ENCODE peak calls at places on chromosomes 3 and 15, in nine cellular contexts. K is stimulated activated CD8-positive, alpha-beta memory T cell treated with anti-CD3 and anti-CD28 coated beads, Interleukin-15, amount 100 ng/mL, for 48 hours; F is frontal cortex; P is MCF 10A; Y is GM23248; H is T-helper 9 cell; N is SJSA1; I is endothelial cell; E is AG20443. A is an unnamed sample.
A peak's percentile ranks its signal among the peaks of the same experiment; 100 is the strongest.

GRCh38 chr3:57530071-57530608 is 14.0 kb downstream of the DNAH12 start:
- DNase-seq in K (no peak), F (no peak), P (no peak), Y (peak; percentile 32), H (no peak), N (no peak), I (no peak), E (peak; percentile 18), A (no peak)

GRCh38 chr15:28892789-28893610 is 7.2 kb downstream of the APBA2 start:
- DNase-seq in K (no peak), F (no peak), P (no peak), Y (peak; percentile 12), H (no peak), N (peak; percentile 49), I (no peak), E (no peak), A (no peak)

GRCh38 chr3:109224333-109224732 is 87.8 kb downstream of the C3orf85 start:
- DNase-seq in K (no peak), F (no peak), P (peak; percentile 47), Y (no peak), H (no peak), N (no peak), I (peak; percentile 7), E (no peak), A (no peak)

GRCh38 chr15:64582202-64582601 is 121.8 kb downstream of the ZNF609 start:
- DNase-seq in K (no peak), F (no peak), P (no peak), Y (peak; percentile 17), H (no peak), N (no peak), I (no peak), E (no peak), A (no peak)

GRCh38 chr3:143885803-143886427 is 37.6 kb upstream of the SLC9A9 start:
- DNase-seq in K (no peak), F (peak; percentile 16), P (peak; percentile 65), Y (peak; percentile 67), H (no peak), N (peak; percentile 13), I (peak; percentile 8), E (peak; percentile 57), A (no peak)

GRCh38 chr3:194247350-194247740 is 103.8 kb downstream of the CPN2 start:
- DNase-seq in K (no peak), F (no peak), P (no peak), Y (no peak), H (no peak), N (no peak), I (no peak), E (no peak), A (no peak)

GRCh38 chr3:105322570-105323273 is 44.0 kb upstream of the ALCAM start:
- DNase-seq in K (no peak), F (no peak), P (no peak), Y (no peak), H (no peak), N (no peak), I (no peak), E (no peak), A (no peak)

GRCh38 chr15:99589801-99590200 is 24.0 kb downstream of the MEF2A start:
- DNase-seq in K (no peak), F (no peak), P (no peak), Y (no peak), H (no peak), N (no peak), I (no peak), E (no peak), A (no peak)

GRCh38 chr15:67101981-67102929 is 36.9 kb downstream of the SMAD3 start:
- DNase-seq in K (peak; percentile 47), F (no peak), P (peak; percentile 45), Y (peak; percentile 81), H (no peak), N (peak; percentile 80), I (no peak), E (no peak), A (no peak)

GRCh38 chr15:85407421-85408269 is 27.2 kb downstream of the AKAP13 start:
- DNase-seq in K (no peak), F (peak; percentile 19), P (peak; percentile 90), Y (peak; percentile 91), H (no peak), N (peak; percentile 79), I (no peak), E (peak; percentile 76), A (no peak)

GRCh38 chr15:90860450-90860849 is 7.9 kb upstream of the FURIN start:
- DNase-seq in K (no peak), F (no peak), P (no peak), Y (no peak), H (no peak), N (no peak), I (no peak), E (no peak), A (no peak)

GRCh38 chr3:106428565-106428994 is 559.8 kb upstream of the CBLB start:
- DNase-seq in K (peak; percentile 48), F (peak; percentile 8), P (peak; percentile 97), Y (peak; percentile 97), H (no peak), N (peak; percentile 52), I (no peak), E (peak; percentile 88), A (no peak)

GRCh38 chr3:141815667-141816066 is 52.5 kb downstream of the GRK7 start:
- DNase-seq in K (no peak), F (no peak), P (no peak), Y (no peak), H (no peak), N (no peak), I (no peak), E (no peak), A (no peak)

GRCh38 chr3:135655328-135655727 is 310.2 kb upstream of the PPP2R3A start:
- DNase-seq in K (no peak), F (no peak), P (no peak), Y (no peak), H (no peak), N (no peak), I (no peak), E (no peak), A (no peak)

A was measured in progenitor cell of endocrine pancreas.